ENCODE peak calls at places on chromosome 9, in five cellular contexts. W is HEK293T, I is H1, P is GM12878, L is HepG2. R is an unnamed sample.
A peak's percentile ranks its signal among the peaks of the same experiment; 100 is the strongest.

GRCh38 chr9:130058154-130058553 is 4.4 kb downstream of the GPR107 start:
- DNase-seq in W (peak; percentile 40), I (no peak), P (no peak), L (no peak), R (no peak)

GRCh38 chr9:133563286-133564213 is 29.0 kb downstream of the ADAMTSL2 start:
- DNase-seq in W (peak; percentile 25), I (no peak), P (no peak), L (no peak), R (no peak)

GRCh38 chr9:120161801-120162200 is 418.2 kb downstream of the CDK5RAP2 start:
- DNase-seq in W (no peak), I (no peak), P (no peak), L (no peak), R (no peak)

GRCh38 chr9:98057095-98057799 is 715 bp downstream of the NANS start:
- DNase-seq in W (peak; percentile 23), I (no peak), P (no peak), L (peak; percentile 15), R (no peak)

GRCh38 chr9:76353280-76353679 is 40.9 kb downstream of the RFK start:
- DNase-seq in W (no peak), I (no peak), P (no peak), L (no peak), R (no peak)

GRCh38 chr9:112754578-112754977 is 4.0 kb downstream of the SNX30 start:
- DNase-seq in W (no peak), I (no peak), P (no peak), L (no peak), R (peak; percentile 71)

GRCh38 chr9:121261107-121261460 is 6.9 kb upstream of the GSN start:
- DNase-seq in W (no peak), I (no peak), P (no peak), L (no peak), R (no peak)

GRCh38 chr9:114006155-114006550 is 71.9 kb downstream of the AMBP start:
- DNase-seq in W (no peak), I (peak; percentile 27), P (no peak), L (no peak), R (no peak)

DNA sequence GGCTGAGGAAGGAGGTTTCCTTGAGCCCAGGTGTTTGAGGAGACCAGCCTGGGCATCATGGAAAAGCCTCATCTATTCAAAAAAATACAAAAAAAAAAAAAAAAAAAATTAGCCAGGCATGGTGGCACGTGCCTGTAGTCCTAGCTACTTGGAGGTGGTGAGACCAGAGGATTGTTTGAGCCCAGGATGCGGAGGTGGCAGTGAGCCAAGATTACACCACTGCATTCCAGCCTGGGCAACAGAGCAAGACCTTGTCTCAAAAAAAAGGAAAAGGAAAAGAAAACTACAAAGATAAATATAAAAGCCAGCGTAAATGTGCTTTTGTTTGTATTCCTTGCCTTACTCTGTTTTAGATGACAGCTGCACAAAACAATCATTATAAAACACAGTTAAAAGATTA is 2249.2 kb upstream of the C9orf72 start:
- DNase-seq in W (no peak), I (no peak), P (no peak), L (no peak), R (no peak)
- TF ChIP-seq SUZ12 in W (no peak), I (no peak), P (no peak), L (no peak), R (no peak)

GRCh38 chr9:33288828-33289483 is 1.4 kb upstream of the NFX1 start:
- DNase-seq in W (no peak), I (no peak), P (no peak), L (no peak), R (no peak)
- TF ChIP-seq SUZ12 in W (no peak), I (no peak), P (no peak), L (no peak), R (no peak)

GRCh38 chr9:101418518-101419111 is 17.0 kb downstream of the ALDOB start:
- DNase-seq in W (no peak), I (no peak), P (no peak), L (no peak), R (no peak)
- TF ChIP-seq SUZ12 in W (no peak), I (no peak), P (no peak), L (no peak), R (no peak)

GRCh38 chr9:19493174-19493811 is 84.5 kb downstream of the ACER2 start:
- DNase-seq in W (peak; percentile 78), I (peak; percentile 78), P (peak; percentile 11), L (peak; percentile 15), R (peak; percentile 51)
- TF ChIP-seq SUZ12 in W (no peak), I (no peak), P (no peak), L (no peak), R (no peak)

GRCh38 chr9:17116400-17116837 is 18.4 kb upstream of the CNTLN start:
- DNase-seq in W (peak; percentile 14), I (no peak), P (no peak), L (peak; percentile 20), R (peak; percentile 6)
- TF ChIP-seq SUZ12 in W (no peak), I (no peak), P (no peak), L (no peak), R (no peak)

GRCh38 chr9:134571326-134571871 is 70.2 kb upstream of the COL5A1 start:
- DNase-seq in W (no peak), I (peak; percentile 28), P (no peak), L (no peak), R (no peak)

GRCh38 chr9:134570151-134570621 is 71.4 kb upstream of the COL5A1 start:
- DNase-seq in W (no peak), I (peak; percentile 23), P (no peak), L (no peak), R (no peak)

GRCh38 chr9:134569626-134570025 is 72.0 kb upstream of the COL5A1 start:
- DNase-seq in W (no peak), I (peak; percentile 17), P (no peak), L (no peak), R (no peak)

GRCh38 chr9:134570726-134571325 is 70.8 kb upstream of the COL5A1 start:
- DNase-seq in W (no peak), I (peak; percentile 1), P (no peak), L (no peak), R (no peak)

DNA sequence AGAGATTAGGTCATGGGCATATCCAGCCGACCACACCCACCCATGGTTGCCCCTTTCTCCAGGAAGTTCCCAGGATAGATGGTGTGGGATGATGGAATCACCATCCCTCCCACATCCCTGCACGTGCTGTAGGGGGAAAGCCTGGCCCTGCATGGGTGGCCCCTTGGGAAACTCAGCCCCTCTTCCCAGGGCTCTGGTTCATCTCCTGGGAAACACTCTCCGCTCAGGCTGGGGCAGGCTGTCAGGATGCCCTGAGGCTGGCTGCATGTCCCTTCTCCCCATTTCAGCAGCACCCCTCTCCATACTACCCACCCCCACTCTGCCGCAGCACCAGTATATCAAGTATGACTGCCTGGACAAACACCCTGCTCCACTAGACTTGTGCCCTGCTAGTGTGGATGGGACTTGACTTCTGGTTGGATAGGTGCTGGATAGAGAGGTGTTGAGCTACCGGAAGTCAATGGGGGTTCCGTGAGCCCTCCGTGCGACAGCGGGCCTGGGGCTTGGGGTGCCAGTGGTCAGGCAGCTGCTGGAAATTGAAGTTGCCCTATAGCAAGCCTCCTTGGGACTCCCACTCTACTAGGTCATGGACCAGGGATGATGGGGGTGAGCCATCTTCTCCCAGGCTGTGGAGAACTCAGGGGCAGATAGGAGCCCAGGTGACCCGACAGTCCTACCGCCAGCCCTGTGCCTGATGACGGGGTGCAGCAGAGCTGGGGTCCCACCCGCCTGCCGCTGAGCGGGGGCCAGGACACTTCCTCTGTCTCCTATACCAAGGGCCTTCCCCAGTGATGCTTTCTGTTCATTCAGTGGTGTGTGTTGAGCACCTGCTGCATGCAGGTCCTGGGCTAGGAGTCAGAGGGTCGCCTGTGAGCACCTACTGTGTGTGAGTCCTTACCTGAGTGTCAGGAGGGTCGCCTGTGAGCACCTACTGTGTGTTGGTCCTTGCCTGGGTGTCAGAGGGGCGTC is 69.4 kb upstream of the COL5A1 start:
- DNase-seq in W (no peak), I (peak; percentile 32), P (no peak), L (no peak), R (no peak)
- TF ChIP-seq SUZ12 in W (no peak), I (no peak), P (no peak), L (no peak), R (no peak)

GRCh38 chr9:93597871-93598646 is 21.7 kb downstream of the PHF2 start:
- DNase-seq in W (no peak), I (peak; percentile 44), P (no peak), L (no peak), R (no peak)
- TF ChIP-seq SUZ12 in W (no peak), I (no peak), P (no peak), L (no peak), R (no peak)